ENCODE peak calls at places on chromosome 7, in four cellular contexts. P, W, Y and V are unnamed samples.

GRCh38 chr7:121504478-121504877 is 108.4 kb upstream of the FAM3C start:
- DNase-seq in P (no peak), W (no peak), Y (peak; percentile 76), V (peak; percentile 61)

GRCh38 chr7:96784597-96784996 is 75.0 kb upstream of the SEM1 start:
- DNase-seq in P (no peak), W (no peak), Y (no peak), V (no peak)

GRCh38 chr7:32602470-32602869 is 107.2 kb downstream of the AVL9 start:
- DNase-seq in P (no peak), W (no peak), Y (no peak), V (no peak)

GRCh38 chr7:23600251-23600650 is 3.1 kb downstream of the CCDC126 start:
- DNase-seq in P (no peak), W (no peak), Y (no peak), V (no peak)

GRCh38 chr7:66118603-66119002 is 4.0 kb downstream of the CRCP start:
- DNase-seq in P (no peak), W (no peak), Y (peak; percentile 82), V (no peak)

GRCh38 chr7:20199015-20199737 is 18.0 kb downstream of the MACC1 start:
- DNase-seq in P (no peak), W (peak; percentile 95), Y (peak; percentile 94), V (no peak)

GRCh38 chr7:37918526-37918925 is 1.9 kb upstream of the SFRP4 start:
- DNase-seq in P (no peak), W (no peak), Y (no peak), V (peak; percentile 63)

GRCh38 chr7:125592331-125592730 is 662.7 kb upstream of the POT1 start:
- DNase-seq in P (no peak), W (no peak), Y (no peak), V (no peak)

GRCh38 chr7:70681847-70682350 is 450.0 kb upstream of the GALNT17 start:
- DNase-seq in P (no peak), W (no peak), Y (no peak), V (peak; percentile 72)

GRCh38 chr7:55497521-55497920 is 74.8 kb downstream of the VOPP1 start:
- DNase-seq in P (no peak), W (no peak), Y (no peak), V (no peak)

GRCh38 chr7:55549457-55549856 is 22.8 kb downstream of the VOPP1 start:
- DNase-seq in P (no peak), W (no peak), Y (no peak), V (no peak)

GRCh38 chr7:100835903-100836811 is 8.8 kb upstream of the EPHB4 start:
- DNase-seq in P (no peak), W (no peak), Y (no peak), V (peak; percentile 96)

GRCh38 chr7:100837099-100837836 is 9.9 kb upstream of the EPHB4 start:
- DNase-seq in P (peak; percentile 98), W (peak; percentile 94), Y (no peak), V (peak; percentile 97)

GRCh38 chr7:100839361-100839760 is 12.0 kb upstream of the EPHB4 start:
- DNase-seq in P (no peak), W (no peak), Y (no peak), V (no peak)

GRCh38 chr7:100840470-100841100 is 11.9 kb upstream of the SLC12A9 start:
- DNase-seq in P (no peak), W (no peak), Y (no peak), V (peak; percentile 36)

DNA sequence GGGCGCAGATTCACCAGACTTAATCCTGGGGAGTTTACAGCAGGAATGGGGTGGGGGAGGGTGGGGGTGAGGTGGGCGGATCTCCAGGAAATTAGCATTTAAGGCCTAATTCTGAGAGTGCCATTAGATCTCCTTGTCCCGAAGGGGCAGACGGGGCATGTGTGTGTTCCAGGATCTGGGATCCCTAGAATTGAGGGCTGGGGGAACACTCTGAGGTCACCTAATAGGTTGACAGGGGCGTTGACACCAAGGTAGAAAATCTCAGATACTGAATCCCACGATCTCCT is 9.4 kb upstream of the EPHB4 start:
- DNase-seq in P (no peak), W (no peak), Y (no peak), V (no peak)
- H3K4me3 ChIP-seq in P (peak overlapping the region; percentile 53), W (peak overlapping the region; percentile 66), Y (no peak overlapping the region), V (peak overlapping the region; percentile 77)

GRCh38 chr7:28135296-28135695 is 45.3 kb downstream of the JAZF1 start:
- DNase-seq in P (no peak), W (no peak), Y (no peak), V (no peak)

GRCh38 chr7:28137471-28137870 is 43.1 kb downstream of the JAZF1 start:
- DNase-seq in P (no peak), W (no peak), Y (no peak), V (no peak)

GRCh38 chr7:28136885-28137284 is 43.7 kb downstream of the JAZF1 start:
- DNase-seq in P (no peak), W (no peak), Y (no peak), V (no peak)

GRCh38 chr7:28135760-28136159 is 44.8 kb downstream of the JAZF1 start:
- DNase-seq in P (no peak), W (no peak), Y (no peak), V (no peak)

DNA sequence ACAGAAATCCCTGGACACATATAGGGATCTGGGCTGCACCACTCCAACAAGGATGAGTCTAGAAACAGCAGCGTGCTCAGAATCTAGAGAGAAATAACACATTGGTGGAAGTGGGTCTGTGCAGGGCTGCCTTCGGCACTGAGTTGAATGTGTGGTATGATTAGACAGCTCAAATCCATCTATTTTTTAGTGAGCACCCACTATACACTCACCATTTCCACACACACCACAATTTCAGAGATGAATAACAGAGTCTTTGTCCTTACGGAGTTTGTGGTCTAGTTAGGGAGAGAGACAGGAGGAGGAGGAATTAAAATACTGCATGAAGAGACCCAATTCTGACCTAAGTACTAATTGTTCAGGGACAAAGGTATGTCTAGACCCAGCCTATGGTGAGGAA is 44.2 kb downstream of the JAZF1 start:
- DNase-seq in P (no peak), W (no peak), Y (no peak), V (no peak)
- H3K4me1 ChIP-seq in P (peaks cover 61% of the 10 kb centered on the region), W (no peaks in the 10 kb centered on the region), Y (peaks cover 6% of the 10 kb centered on the region), V (peaks cover 8% of the 10 kb centered on the region)

GRCh38 chr7:116674508-116675173 is 2.6 kb downstream of the MET start:
- DNase-seq in P (no peak), W (peak; percentile 68), Y (peak; percentile 93), V (no peak)
- H3K4me3 ChIP-seq in P (no peak overlapping the region), W (peak overlapping the region; percentile 70), Y (peak overlapping the region; percentile 99), V (no peak overlapping the region)

GRCh38 chr7:50832744-50833143 is 50.0 kb upstream of the GRB10 start:
- DNase-seq in P (no peak), W (no peak), Y (peak; percentile 97), V (no peak)
- H3K4me1 ChIP-seq in P (no peaks in the 10 kb centered on the region), W (no peaks in the 10 kb centered on the region), Y (peaks cover 60% of the 10 kb centered on the region), V (no peaks in the 10 kb centered on the region)

GRCh38 chr7:41203542-41203941 is 499.3 kb downstream of the INHBA start:
- DNase-seq in P (no peak), W (no peak), Y (peak; percentile 42), V (no peak)

GRCh38 chr7:41206267-41206666 is 496.6 kb downstream of the INHBA start:
- DNase-seq in P (no peak), W (no peak), Y (no peak), V (no peak)

GRCh38 chr7:41205600-41205999 is 497.3 kb downstream of the INHBA start:
- DNase-seq in P (no peak), W (no peak), Y (no peak), V (no peak)

GRCh38 chr7:41207141-41207540 is 495.7 kb downstream of the INHBA start:
- DNase-seq in P (no peak), W (no peak), Y (no peak), V (peak; percentile 67)
- H3K4me3 ChIP-seq in P (no peak overlapping the region), W (no peak overlapping the region), Y (no peak overlapping the region), V (no peak overlapping the region)